ENCODE peak calls at places on chromosomes 3 and 15, in four cellular contexts. P, J, M and W are unnamed samples.

GRCh38 chr15:41416742-41417417 is at the start of gene RTF1:
- DNase-seq in P (peak), J (peak), M (peak), W (peak)

GRCh38 chr3:62128028-62128427 is 245.3 kb downstream of the FEZF2 start:
- DNase-seq in P (no peak), J (no peak), M (no peak), W (no peak)

GRCh38 chr3:114133947-114134346 is 44.9 kb downstream of the DRD3 start:
- DNase-seq in P (no peak), J (no peak), M (no peak), W (no peak)

GRCh38 chr15:52256930-52257733 is 38.5 kb downstream of the MYO5C start:
- DNase-seq in P (no peak), J (no peak), M (peak), W (no peak)

GRCh38 chr3:112855883-112856282 is 9.2 kb upstream of the CD200R1L start:
- DNase-seq in P (no peak), J (no peak), M (no peak), W (no peak)

GRCh38 chr15:45121706-45122417 is 7.7 kb downstream of the DUOXA2 start:
- DNase-seq in P (no peak), J (peak), M (no peak), W (no peak)

GRCh38 chr3:56536735-56537134 is 20.2 kb upstream of the CCDC66 start:
- DNase-seq in P (no peak), J (no peak), M (no peak), W (no peak)

GRCh38 chr3:126267169-126267975 is 87.0 kb upstream of the ALDH1L1 start:
- DNase-seq in P (no peak), J (peak), M (peak), W (peak)

GRCh38 chr15:95326689-95327525 is 1003.6 kb upstream of the NR2F2 start:
- DNase-seq in P (no peak), J (no peak), M (peak), W (no peak)

GRCh38 chr3:192921793-192922192 is 4.1 kb upstream of the MB21D2 start:
- DNase-seq in P (no peak), J (no peak), M (no peak), W (peak)

GRCh38 chr3:146308682-146309081 is 57.8 kb upstream of the PLSCR4 start:
- DNase-seq in P (no peak), J (no peak), M (no peak), W (no peak)

GRCh38 chr3:49371946-49372345 is 13.8 kb upstream of the GPX1 start:
- DNase-seq in P (no peak), J (no peak), M (no peak), W (no peak)

GRCh38 chr3:150062492-150062891 is 91.8 kb upstream of the PFN2 start:
- DNase-seq in P (no peak), J (no peak), M (no peak), W (no peak)

GRCh38 chr3:50405249-50405648 is 45.9 kb upstream of the TMEM115 start:
- DNase-seq in P (no peak), J (peak), M (peak), W (peak)

GRCh38 chr3:106228271-106228670 is 359.5 kb upstream of the CBLB start:
- DNase-seq in P (no peak), J (no peak), M (no peak), W (no peak)

GRCh38 chr3:156952011-156952410 is 125.9 kb downstream of the LEKR1 start:
- DNase-seq in P (no peak), J (no peak), M (no peak), W (no peak)

GRCh38 chr3:167882057-167882667 is 146.6 kb downstream of the SERPINI1 start:
- DNase-seq in P (no peak), J (peak), M (no peak), W (peak)

GRCh38 chr3:40120816-40121215 is 188.7 kb upstream of the EIF1B start:
- DNase-seq in P (no peak), J (no peak), M (no peak), W (no peak)

GRCh38 chr3:119294889-119295769 is 946 bp downstream of the ARHGAP31 start:
- DNase-seq in P (no peak), J (no peak), M (no peak), W (no peak)

GRCh38 chr3:46667657-46668056 is 25.8 kb downstream of the ALS2CL start:
- DNase-seq in P (no peak), J (no peak), M (no peak), W (no peak)

GRCh38 chr15:32717290-32718081 is at the start of gene GREM1:
- DNase-seq in P (no peak), J (no peak), M (peak), W (no peak)

GRCh38 chr3:69241769-69242168 is 119.4 kb upstream of the LMOD3 start:
- DNase-seq in P (peak), J (no peak), M (no peak), W (no peak)

GRCh38 chr3:69239063-69239462 is 116.7 kb upstream of the LMOD3 start:
- DNase-seq in P (no peak), J (no peak), M (no peak), W (no peak)

GRCh38 chr3:69232447-69232846 is 110.1 kb upstream of the LMOD3 start:
- DNase-seq in P (no peak), J (no peak), M (no peak), W (no peak)

GRCh38 chr3:69240651-69241578 is 118.5 kb upstream of the LMOD3 start:
- DNase-seq in P (peak), J (no peak), M (no peak), W (no peak)

GRCh38 chr3:69236808-69237707 is 114.7 kb upstream of the LMOD3 start:
- DNase-seq in P (no peak), J (no peak), M (no peak), W (no peak)
- TF ChIP-seq SUZ12 in P (no peak), J (no peak), M (no peak), W (no peak)

GRCh38 chr3:151456065-151456464 is 4.8 kb downstream of the IGSF10 start:
- DNase-seq in P (no peak), J (no peak), M (no peak), W (no peak)

GRCh38 chr3:151460240-151460639 is 621 bp downstream of the IGSF10 start:
- DNase-seq in P (no peak), J (no peak), M (no peak), W (no peak)

GRCh38 chr3:151462278-151462779 is 1.5 kb upstream of the IGSF10 start:
- DNase-seq in P (no peak), J (no peak), M (no peak), W (no peak)

GRCh38 chr3:151459360-151459759 is 1.5 kb downstream of the IGSF10 start:
- DNase-seq in P (no peak), J (no peak), M (no peak), W (no peak)

DNA sequence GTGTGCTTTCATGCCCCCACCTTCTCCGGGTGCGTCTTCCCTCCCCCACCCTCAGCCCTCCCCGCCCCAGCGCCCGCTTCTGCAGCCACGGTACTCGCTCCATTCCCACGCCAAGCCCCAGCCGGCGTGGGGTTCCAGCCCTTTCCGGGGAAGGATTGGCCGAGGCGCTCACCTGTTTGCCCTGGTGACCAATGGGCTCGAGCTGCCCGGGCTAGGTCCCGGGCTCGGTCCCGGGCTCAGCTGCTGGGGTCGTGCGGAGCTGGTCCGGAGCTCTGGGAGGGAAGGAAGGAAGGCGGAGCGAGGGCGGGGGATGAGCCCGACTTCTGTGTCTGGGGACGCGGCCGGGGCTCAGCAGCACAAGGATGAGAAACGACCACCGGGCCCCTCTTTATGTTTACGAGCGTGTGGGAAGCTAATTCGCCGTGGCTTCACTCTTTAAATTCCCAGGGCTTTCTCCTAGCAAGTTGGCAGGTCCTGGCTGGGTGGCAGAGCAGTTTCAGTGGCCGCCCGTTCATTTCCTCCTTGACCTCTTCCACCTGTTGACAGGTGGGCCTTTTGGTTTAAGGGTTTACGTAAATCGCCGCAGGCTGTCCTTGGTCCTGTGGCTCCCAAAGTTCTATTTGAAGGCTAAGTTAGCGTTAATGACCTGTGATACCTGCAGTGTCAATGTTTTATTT is at the start of gene IGSF10:
- DNase-seq in P (no peak), J (no peak), M (peak), W (no peak)
- H3K9ac ChIP-seq in P (no peak), J (no peak), M (no peak), W (no peak)

GRCh38 chr15:68783226-68784054 is 37.3 kb downstream of the ANP32A start:
- DNase-seq in P (no peak), J (peak), M (peak), W (no peak)
- TF ChIP-seq ZNF274 in P (no peak), J (no peak), M (no peak), W (no peak)

GRCh38 chr3:134904796-134905646 is 110.0 kb downstream of the EPHB1 start:
- DNase-seq in P (peak), J (no peak), M (no peak), W (no peak)

GRCh38 chr3:134901461-134901860 is 106.4 kb downstream of the EPHB1 start:
- DNase-seq in P (no peak), J (no peak), M (no peak), W (no peak)

GRCh38 chr3:134905647-134905935 is 110.5 kb downstream of the EPHB1 start:
- DNase-seq in P (no peak), J (no peak), M (no peak), W (no peak)

GRCh38 chr3:134903840-134904239 is 108.8 kb downstream of the EPHB1 start:
- DNase-seq in P (no peak), J (no peak), M (no peak), W (no peak)

GRCh38 chr3:134904333-134904771 is 109.3 kb downstream of the EPHB1 start:
- DNase-seq in P (peak), J (no peak), M (no peak), W (no peak)
- TF ChIP-seq SUZ12 in P (no peak), J (no peak), M (no peak), W (no peak)

GRCh38 chr3:15630646-15631350 is 29.3 kb downstream of the BTD start:
- DNase-seq in P (no peak), J (no peak), M (no peak), W (no peak)
- H3K9ac ChIP-seq in P (peak), J (no peak), M (no peak), W (no peak)

DNA sequence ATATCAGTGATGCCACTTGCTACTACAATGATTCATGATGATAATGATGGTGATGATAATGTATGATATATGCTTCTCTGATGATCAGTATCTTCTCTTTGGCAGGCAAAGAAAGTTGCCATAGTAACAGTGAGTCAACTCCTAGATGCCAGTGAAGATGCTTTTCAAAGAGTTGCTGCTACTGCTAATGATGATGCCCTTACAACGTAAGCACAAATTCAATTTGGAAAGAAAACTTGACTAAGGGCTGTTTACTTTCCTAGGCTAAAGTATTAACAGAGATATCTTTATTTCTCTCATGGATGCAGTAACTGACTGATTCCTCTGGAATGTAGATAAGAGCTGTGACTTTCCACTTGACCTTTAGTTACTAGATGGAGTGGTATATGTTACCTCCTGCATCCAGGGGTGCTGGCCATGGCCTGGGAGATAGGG is 27.8 kb downstream of the ADGRG7 start:
- DNase-seq in P (no peak), J (peak), M (no peak), W (no peak)
- TF ChIP-seq ZNF274 in P (no peak), J (no peak), M (no peak), W (no peak)

GRCh38 chr3:120766576-120766975 is 24.0 kb downstream of the GTF2E1 start:
- DNase-seq in P (no peak), J (no peak), M (no peak), W (no peak)
- TF ChIP-seq SUZ12 in P (no peak), J (no peak), M (no peak), W (no peak)

GRCh38 chr15:88541709-88542341 is 4.7 kb downstream of the DET1 start:
- DNase-seq in P (no peak), J (no peak), M (no peak), W (no peak)
- H3K9ac ChIP-seq in P (no peak), J (no peak), M (no peak), W (no peak)